ENCODE peak calls at places on chromosomes 13 and 19, in five cellular contexts. V is GF-D8, C is thoracic aorta, K is NCI-H1436, J is cardiac muscle cell. R is an unnamed sample.

GRCh38 chr13:99704390-99704789 is 203.1 kb downstream of the TM9SF2 start:
- DNase-seq in V (no peak), C (no peak), K (no peak), J (no peak), R (no peak)

GRCh38 chr13:30907167-30907761 is 1.2 kb downstream of the MEDAG start:
- DNase-seq in V (no peak), C (no peak), K (no peak), J (no peak), R (peak)

GRCh38 chr19:54297759-54298305 is 15.1 kb downstream of the LILRA5 start:
- DNase-seq in V (no peak), C (no peak), K (no peak), J (no peak), R (no peak)

GRCh38 chr19:862529-863304 is 3.3 kb downstream of the CFD start:
- DNase-seq in V (no peak), C (no peak), K (no peak), J (peak), R (no peak)

GRCh38 chr13:20359335-20359734 is 127.2 kb upstream of the GJB6 start:
- DNase-seq in V (no peak), C (no peak), K (no peak), J (no peak), R (peak)

GRCh38 chr13:114100446-114101320 is 31.7 kb downstream of the RASA3 start:
- DNase-seq in V (no peak), C (no peak), K (no peak), J (peak), R (peak)

GRCh38 chr13:36997716-36998427 is 1.3 kb downstream of the ALG5 start:
- DNase-seq in V (no peak), C (no peak), K (no peak), J (no peak), R (no peak)

GRCh38 chr19:57435062-57435978 is at the start of gene ZNF749:
- DNase-seq in V (peak), C (peak), K (peak), J (peak), R (peak)

GRCh38 chr13:46905249-46905648 is 8.4 kb upstream of the HTR2A start:
- DNase-seq in V (no peak), C (no peak), K (no peak), J (no peak), R (peak)

GRCh38 chr13:106513025-106513424 is 22.4 kb downstream of the EFNB2 start:
- DNase-seq in V (no peak), C (no peak), K (no peak), J (no peak), R (no peak)

GRCh38 chr13:106680796-106681482 is 113.0 kb upstream of the ARGLU1 start:
- DNase-seq in V (no peak), C (no peak), K (no peak), J (no peak), R (no peak)

GRCh38 chr19:11550265-11550664 is 8.8 kb downstream of the ELOF1 start:
- DNase-seq in V (no peak), C (no peak), K (no peak), J (no peak), R (no peak)

GRCh38 chr19:58350871-58351557 is 2.3 kb downstream of the A1BG start:
- DNase-seq in V (no peak), C (no peak), K (no peak), J (no peak), R (no peak)

GRCh38 chr19:44848036-44848804 is 2.1 kb downstream of the NECTIN2 start:
- DNase-seq in V (peak), C (no peak), K (no peak), J (peak), R (peak)

GRCh38 chr13:67554296-67554695 is 324.2 kb upstream of the PCDH9 start:
- DNase-seq in V (peak), C (no peak), K (no peak), J (no peak), R (no peak)

GRCh38 chr13:40639226-40639681 is 27.2 kb downstream of the FOXO1 start:
- DNase-seq in V (no peak), C (no peak), K (no peak), J (no peak), R (peak)

GRCh38 chr13:40146586-40147240 is 491.3 kb downstream of the COG6 start:
- DNase-seq in V (no peak), C (no peak), K (no peak), J (no peak), R (no peak)

GRCh38 chr19:23075031-23075733 is 41.6 kb upstream of the ZNF730 start:
- DNase-seq in V (no peak), C (no peak), K (peak), J (peak), R (peak)

GRCh38 chr19:18063463-18063862 is 23.3 kb downstream of the IL12RB1 start:
- DNase-seq in V (no peak), C (no peak), K (no peak), J (peak), R (no peak)

GRCh38 chr19:14135985-14136508 is 342 bp downstream of the ASF1B start:
- DNase-seq in V (no peak), C (no peak), K (no peak), J (no peak), R (no peak)

GRCh38 chr13:114065141-114065925 is 67.1 kb downstream of the RASA3 start:
- DNase-seq in V (peak), C (peak), K (peak), J (peak), R (peak)

GRCh38 chr19:47757617-47758432 is 12.5 kb downstream of the NOP53 start:
- DNase-seq in V (no peak), C (no peak), K (no peak), J (no peak), R (no peak)

GRCh38 chr13:95926231-95926630 is 127.0 kb downstream of the UGGT2 start:
- DNase-seq in V (no peak), C (no peak), K (no peak), J (no peak), R (no peak)

GRCh38 chr13:99191336-99191899 is 9.2 kb upstream of the UBAC2 start:
- DNase-seq in V (no peak), C (no peak), K (no peak), J (no peak), R (no peak)

GRCh38 chr19:42028304-42029216 is 34.5 kb upstream of the ATP1A3 start:
- DNase-seq in V (no peak), C (no peak), K (no peak), J (no peak), R (no peak)

GRCh38 chr19:2767688-2768087 is 15.4 kb downstream of the SGTA start:
- DNase-seq in V (no peak), C (no peak), K (no peak), J (no peak), R (no peak)